ENCODE peak calls at places on chromosomes 4 and X, in ten cellular contexts. Z is H9; M is HS-5; D is non-pigmented ciliary epithelial cell; E is T-helper 1 cell; W is stromal cell of bone marrow; Y is mucosa of gallbladder; K is fibroblast of gingiva; X is activated naive CD4-positive, alpha-beta T cell treated with anti-CD3 and anti-CD28 coated beads, Interleukin-2, amount 10 ng/mL, durations not matched to agents 7 days and 5 days; S is activated CD4-positive, alpha-beta memory T cell treated with anti-CD3 and anti-CD28 coated beads for 36 hours. U is an unnamed sample.

GRCh38 chr4:151227731-151228130 is 49.2 kb upstream of the PRSS48 start:
- DNase-seq in Z (no peak), M (peak; percentile 37), D (peak; percentile 83), E (no peak), W (peak; percentile 95), Y (peak; percentile 41), K (peak; percentile 93), X (no peak), S (no peak), U (no peak)

GRCh38 chr4:118589471-118590055 is 95.6 kb upstream of the METTL14 start:
- DNase-seq in Z (no peak), M (no peak), D (no peak), E (no peak), W (no peak), Y (no peak), K (no peak), X (no peak), S (no peak), U (no peak)

GRCh38 chr4:173468314-173468713 is 61.7 kb downstream of the HAND2 start:
- DNase-seq in Z (no peak), M (no peak), D (no peak), E (no peak), W (no peak), Y (no peak), K (no peak), X (no peak), S (no peak), U (no peak)

GRCh38 chr4:71396382-71396781 is 57.6 kb downstream of the SLC4A4 start:
- DNase-seq in Z (no peak), M (no peak), D (no peak), E (no peak), W (peak; percentile 52), Y (no peak), K (no peak), X (no peak), S (no peak), U (no peak)

GRCh38 chr4:69323284-69323683 is 43.0 kb downstream of the UGT2B28 start:
- DNase-seq in Z (no peak), M (no peak), D (no peak), E (no peak), W (no peak), Y (no peak), K (no peak), X (no peak), S (no peak), U (no peak)

GRCh38 chr4:68360570-68360969 is 10.7 kb upstream of the YTHDC1 start:
- DNase-seq in Z (no peak), M (no peak), D (no peak), E (no peak), W (no peak), Y (no peak), K (no peak), X (no peak), S (no peak), U (no peak)

GRCh38 chr4:23614284-23614892 is 275.5 kb downstream of the PPARGC1A start:
- DNase-seq in Z (peak; percentile 62), M (no peak), D (peak; percentile 1), E (no peak), W (peak; percentile 16), Y (no peak), K (no peak), X (no peak), S (no peak), U (peak; percentile 5)

GRCh38 chrX:18354369-18355329 is at the start of gene SCML2:
- DNase-seq in Z (peak; percentile 34), M (no peak), D (no peak), E (peak; percentile 7), W (no peak), Y (no peak), K (peak; percentile 37), X (peak; percentile 35), S (peak; percentile 40), U (peak; percentile 28)

GRCh38 chrX:13752646-13753045 is 18.1 kb downstream of the OFD1 start:
- DNase-seq in Z (no peak), M (no peak), D (no peak), E (no peak), W (no peak), Y (no peak), K (no peak), X (no peak), S (no peak), U (no peak)

GRCh38 chr4:94036964-94037363 is 170.7 kb upstream of the SMARCAD1 start:
- DNase-seq in Z (peak; percentile 30), M (peak; percentile 15), D (no peak), E (no peak), W (no peak), Y (no peak), K (no peak), X (no peak), S (no peak), U (no peak)

GRCh38 chr4:184275766-184276165 is 58.1 kb upstream of the ENPP6 start:
- DNase-seq in Z (peak; percentile 8), M (no peak), D (no peak), E (no peak), W (no peak), Y (no peak), K (no peak), X (no peak), S (no peak), U (no peak)